ENCODE peak calls at places on chromosomes 16 and 17, in five cellular contexts. T is lung, B is BJ, D is bronchial epithelial cell, L is fibroblast of the aortic adventitia. A is an unnamed sample.
A peak's percentile ranks its signal among the peaks of the same experiment; 100 is the strongest.

GRCh38 chr16:84349852-84350565 is 18.3 kb upstream of the ATP2C2 start:
- DNase-seq in T (no peak), B (no peak), D (no peak), L (no peak), A (no peak)

GRCh38 chr17:3879181-3879580 is 13.7 kb downstream of the CAMKK1 start:
- DNase-seq in T (no peak), B (peak; percentile 33), D (no peak), L (peak; percentile 67), A (peak; percentile 49)

GRCh38 chr16:57299009-57299718 is 14.7 kb upstream of the PLLP start:
- DNase-seq in T (peak; percentile 63), B (peak; percentile 17), D (peak; percentile 75), L (no peak), A (no peak)

GRCh38 chr17:78997231-78997741 is 12.3 kb downstream of the CANT1 start:
- DNase-seq in T (no peak), B (no peak), D (no peak), L (no peak), A (no peak)

GRCh38 chr17:50199651-50200446 is 1.6 kb downstream of the COL1A1 start:
- DNase-seq in T (peak; percentile 93), B (no peak), D (peak; percentile 90), L (peak; percentile 99), A (peak; percentile 98)

GRCh38 chr17:32912218-32912897 is 15.6 kb upstream of the TMEM98 start:
- DNase-seq in T (peak; percentile 87), B (peak; percentile 58), D (peak; percentile 70), L (peak; percentile 64), A (no peak)

GRCh38 chr16:21244798-21245197 is 11.3 kb downstream of the ANKS4B start:
- DNase-seq in T (no peak), B (no peak), D (no peak), L (peak; percentile 49), A (no peak)

GRCh38 chr16:87966685-87967185 is 15.5 kb downstream of the BANP start:
- DNase-seq in T (no peak), B (no peak), D (no peak), L (no peak), A (no peak)

GRCh38 chr16:71869089-71869488 is 14.9 kb downstream of the ZNF821 start:
- DNase-seq in T (no peak), B (no peak), D (no peak), L (no peak), A (no peak)

GRCh38 chr17:47287639-47288038 is 34.0 kb downstream of the ITGB3 start:
- DNase-seq in T (no peak), B (no peak), D (no peak), L (peak; percentile 26), A (no peak)

GRCh38 chr17:81295678-81296381 is 723 bp upstream of the SLC38A10 start:
- DNase-seq in T (peak; percentile 60), B (no peak), D (peak; percentile 85), L (peak; percentile 26), A (no peak)

GRCh38 chr17:7252176-7253043 is at the start of gene ELP5:
- DNase-seq in T (peak; percentile 94), B (peak; percentile 57), D (peak; percentile 84), L (peak; percentile 96), A (peak; percentile 86)

GRCh38 chr17:72404872-72405271 is 284.1 kb downstream of the SOX9 start:
- DNase-seq in T (no peak), B (no peak), D (no peak), L (peak; percentile 54), A (no peak)

GRCh38 chr17:82126479-82127314 is 28.7 kb upstream of the FASN start:
- DNase-seq in T (no peak), B (no peak), D (no peak), L (no peak), A (no peak)

GRCh38 chr16:88639231-88640038 is 1.1 kb downstream of the IL17C start:
- DNase-seq in T (peak; percentile 71), B (no peak), D (no peak), L (no peak), A (no peak)

GRCh38 chr17:49157784-49158183 is 25.2 kb downstream of the B4GALNT2 start:
- DNase-seq in T (no peak), B (no peak), D (peak; percentile 5), L (peak; percentile 7), A (no peak)

GRCh38 chr16:48138543-48138942 is 17.2 kb downstream of the ABCC12 start:
- DNase-seq in T (no peak), B (no peak), D (no peak), L (no peak), A (no peak)

GRCh38 chr16:2244926-2245795 is 6.2 kb downstream of the ECI1 start:
- DNase-seq in T (no peak), B (no peak), D (no peak), L (no peak), A (no peak)

GRCh38 chr17:61076649-61077048 is 323.0 kb upstream of the TBX2 start:
- DNase-seq in T (no peak), B (no peak), D (no peak), L (peak; percentile 52), A (peak; percentile 29)

GRCh38 chr16:66911112-66911511 is 7.6 kb downstream of the CDH16 start:
- DNase-seq in T (no peak), B (no peak), D (peak; percentile 82), L (no peak), A (no peak)

GRCh38 chr16:19696312-19696711 is 21.7 kb downstream of the KNOP1 start:
- DNase-seq in T (peak; percentile 78), B (peak; percentile 82), D (peak; percentile 75), L (peak; percentile 94), A (peak; percentile 92)

GRCh38 chr17:57305918-57306317 is 49.6 kb downstream of the MSI2 start:
- DNase-seq in T (no peak), B (no peak), D (peak; percentile 12), L (no peak), A (no peak)

GRCh38 chr16:982152-983043 is 828 bp downstream of the SOX8 start:
- DNase-seq in T (no peak), B (no peak), D (no peak), L (no peak), A (no peak)

GRCh38 chr16:1057252-1057932 is 15.2 kb upstream of the SSTR5 start:
- DNase-seq in T (no peak), B (no peak), D (no peak), L (peak; percentile 4), A (no peak)

GRCh38 chr16:49158029-49158642 is 123.5 kb downstream of the CBLN1 start:
- DNase-seq in T (no peak), B (no peak), D (peak; percentile 35), L (peak; percentile 5), A (no peak)

GRCh38 chr16:85296859-85297698 is 184.8 kb upstream of the CIBAR2 start:
- DNase-seq in T (no peak), B (no peak), D (peak; percentile 17), L (peak; percentile 38), A (no peak)

GRCh38 chr16:71526111-71526998 is at the start of gene CHST4:
- DNase-seq in T (no peak), B (peak; percentile 2), D (peak; percentile 71), L (peak; percentile 46), A (peak; percentile 73)

GRCh38 chr17:65222216-65222738 is 85.1 kb downstream of the RGS9 start:
- DNase-seq in T (no peak), B (no peak), D (peak; percentile 19), L (no peak), A (no peak)

GRCh38 chr17:29592850-29593545 is at the start of gene ANKRD13B:
- DNase-seq in T (no peak), B (no peak), D (no peak), L (no peak), A (no peak)

GRCh38 chr17:29595107-29595942 is 2.4 kb downstream of the ANKRD13B start:
- DNase-seq in T (no peak), B (no peak), D (no peak), L (peak; percentile 36), A (no peak)

GRCh38 chr17:29594441-29595090 is 1.6 kb downstream of the ANKRD13B start:
- DNase-seq in T (no peak), B (no peak), D (no peak), L (no peak), A (no peak)

GRCh38 chr17:29591737-29592624 is 951 bp upstream of the ANKRD13B start:
- DNase-seq in T (peak; percentile 87), B (no peak), D (peak; percentile 44), L (no peak), A (no peak)

GRCh38 chr17:29593546-29594440 is 861 bp downstream of the ANKRD13B start:
- DNase-seq in T (no peak), B (no peak), D (no peak), L (no peak), A (no peak)
- TF ChIP-seq CTCF in T (no peak), B (peak; percentile 10), D (peak; percentile 39), L (peak; percentile 21), A (peak; percentile 31)

GRCh38 chr17:17833664-17834357 is 3.0 kb downstream of the SREBF1 start:
- DNase-seq in T (no peak), B (no peak), D (no peak), L (no peak), A (no peak)
- H3K4me3 ChIP-seq in T (no peak overlapping the region), B (no peak overlapping the region), D (no peak overlapping the region), L (no peak overlapping the region), A (no peak overlapping the region)

GRCh38 chr16:5034167-5034523 is 410 bp upstream of the NAGPA start:
- DNase-seq in T (no peak), B (no peak), D (no peak), L (no peak), A (no peak)

GRCh38 chr16:5031601-5032000 is 2.1 kb downstream of the NAGPA start:
- DNase-seq in T (no peak), B (no peak), D (no peak), L (no peak), A (no peak)

GRCh38 chr16:5030251-5030870 is 3.4 kb downstream of the NAGPA start:
- DNase-seq in T (no peak), B (no peak), D (no peak), L (no peak), A (no peak)

GRCh38 chr16:5033256-5034166 is at the start of gene NAGPA:
- DNase-seq in T (peak; percentile 90), B (peak; percentile 16), D (peak; percentile 57), L (peak; percentile 84), A (peak; percentile 66)

GRCh38 chr16:5032748-5033167 is 977 bp downstream of the NAGPA start:
- DNase-seq in T (no peak), B (no peak), D (no peak), L (no peak), A (no peak)
- TF ChIP-seq CTCF in T (no peak), B (no peak), D (no peak), L (no peak), A (no peak)

DNA sequence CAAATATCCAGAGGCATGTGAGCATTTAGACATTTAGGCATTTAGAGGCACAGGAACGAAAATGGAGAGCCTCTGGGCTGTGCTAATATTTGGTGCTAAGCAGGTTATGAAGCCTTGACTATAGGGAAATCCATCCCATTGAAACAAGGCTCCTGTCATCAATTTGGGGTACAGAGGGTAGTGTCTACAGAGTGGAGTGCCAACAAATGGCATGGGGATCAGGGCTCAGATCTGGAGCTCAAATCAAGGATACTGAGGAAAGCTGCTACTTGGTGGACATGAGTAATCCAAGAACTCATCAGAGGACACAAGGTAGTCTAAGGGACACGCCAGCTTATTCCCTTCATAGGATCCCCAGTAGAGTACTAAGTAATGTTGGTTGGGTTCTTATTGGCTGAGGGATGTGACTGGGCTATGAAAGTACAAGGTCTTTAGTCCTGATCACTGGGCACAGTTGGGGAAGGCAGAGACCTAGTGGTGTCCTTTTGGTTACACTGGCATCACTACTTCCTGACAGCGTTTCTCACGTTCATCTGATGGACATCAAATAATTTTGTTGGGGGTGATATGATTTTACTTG is 5.2 kb downstream of the KRT10 start:
- DNase-seq in T (no peak), B (no peak), D (no peak), L (no peak), A (no peak)
- H3K4me3 ChIP-seq in T (no peak overlapping the region), B (no peak overlapping the region), D (no peak overlapping the region), L (no peak overlapping the region), A (no peak overlapping the region)

GRCh38 chr16:68072038-68072695 is 13.0 kb upstream of the NFATC3 start:
- DNase-seq in T (no peak), B (no peak), D (peak; percentile 91), L (no peak), A (no peak)
- TF ChIP-seq CTCF in T (no peak), B (no peak), D (no peak), L (no peak), A (no peak)

A was measured in astrocyte of the cerebellum.